ENCODE peak calls at places on chromosomes 3 and 15, in six cellular contexts. S, I, W, H, P and K are unnamed samples.
A peak's percentile ranks its signal among the peaks of the same experiment; 100 is the strongest.

GRCh38 chr3:34419801-34420200 is 621.4 kb downstream of the PDCD6IP start:
- DNase-seq in S (no peak), I (peak; percentile 50), W (no peak), H (peak; percentile 74), P (no peak), K (no peak)

GRCh38 chr3:162492446-162493081 is 996.0 kb downstream of the OTOL1 start:
- DNase-seq in S (no peak), I (no peak), W (no peak), H (no peak), P (peak; percentile 75), K (no peak)

GRCh38 chr15:82554857-82555256 is 14.6 kb upstream of the RPS17 start:
- DNase-seq in S (no peak), I (no peak), W (no peak), H (no peak), P (no peak), K (no peak)

GRCh38 chr3:144129536-144130214 is 158.1 kb downstream of the DIPK2A start:
- DNase-seq in S (peak; percentile 68), I (no peak), W (no peak), H (no peak), P (no peak), K (no peak)

GRCh38 chr15:58528197-58528870 is 96.5 kb downstream of the LIPC start:
- DNase-seq in S (no peak), I (no peak), W (no peak), H (peak; percentile 18), P (peak; percentile 26), K (no peak)

GRCh38 chr3:102529452-102529851 is 94.6 kb downstream of the ZPLD1 start:
- DNase-seq in S (peak; percentile 51), I (peak; percentile 22), W (peak; percentile 9), H (peak; percentile 3), P (peak; percentile 77), K (no peak)

GRCh38 chr3:49869525-49870126 is at the start of gene CAMKV:
- DNase-seq in S (peak; percentile 63), I (peak; percentile 96), W (no peak), H (peak; percentile 44), P (no peak), K (no peak)

GRCh38 chr3:87558482-87558881 is 282.1 kb upstream of the POU1F1 start:
- DNase-seq in S (no peak), I (no peak), W (no peak), H (no peak), P (no peak), K (no peak)

GRCh38 chr3:51789437-51789836 is 10.4 kb upstream of the IQCF6 start:
- DNase-seq in S (no peak), I (no peak), W (no peak), H (no peak), P (no peak), K (no peak)

GRCh38 chr15:87142096-87142495 is 1062.4 kb downstream of the AGBL1 start:
- DNase-seq in S (no peak), I (no peak), W (no peak), H (no peak), P (no peak), K (no peak)

GRCh38 chr15:84023636-84024035 is 211.9 kb upstream of the GOLGA6L4 start:
- DNase-seq in S (peak; percentile 56), I (peak; percentile 56), W (peak; percentile 38), H (peak; percentile 17), P (peak; percentile 73), K (no peak)

GRCh38 chr3:1578105-1578833 is 485.4 kb downstream of the CNTN6 start:
- DNase-seq in S (no peak), I (no peak), W (no peak), H (no peak), P (no peak), K (no peak)

GRCh38 chr15:84766461-84767005 is 18.1 kb downstream of the ZNF592 start:
- DNase-seq in S (no peak), I (no peak), W (no peak), H (no peak), P (peak; percentile 70), K (no peak)

GRCh38 chr15:80694624-80695098 is 449 bp upstream of the ABHD17C start:
- DNase-seq in S (no peak), I (no peak), W (no peak), H (peak; percentile 18), P (peak; percentile 32), K (no peak)

GRCh38 chr15:70647396-70647795 is 116.0 kb downstream of the UACA start:
- DNase-seq in S (no peak), I (no peak), W (no peak), H (no peak), P (no peak), K (no peak)

GRCh38 chr15:92377083-92377789 is 16.4 kb upstream of the ST8SIA2 start:
- DNase-seq in S (peak; percentile 19), I (no peak), W (no peak), H (peak; percentile 3), P (peak; percentile 4), K (no peak)

GRCh38 chr3:50599115-50599715 is 12.4 kb downstream of the CISH start:
- DNase-seq in S (no peak), I (no peak), W (no peak), H (no peak), P (no peak), K (no peak)

GRCh38 chr3:192929146-192929545 is 11.5 kb upstream of the MB21D2 start:
- DNase-seq in S (no peak), I (no peak), W (no peak), H (no peak), P (peak; percentile 59), K (no peak)

GRCh38 chr3:149020196-149020838 is 29.0 kb downstream of the GYG1 start:
- DNase-seq in S (no peak), I (no peak), W (no peak), H (no peak), P (no peak), K (no peak)

GRCh38 chr15:69578252-69578651 is 125.6 kb downstream of the RPLP1 start:
- DNase-seq in S (no peak), I (no peak), W (no peak), H (no peak), P (no peak), K (no peak)
- H3K27me3 ChIP-seq in S (no peaks in the 10 kb centered on the region), I (no peaks in the 10 kb centered on the region), W (no peaks in the 10 kb centered on the region), H (peaks cover 43% of the 10 kb centered on the region), P (no peaks in the 10 kb centered on the region), K (no peaks in the 10 kb centered on the region)

GRCh38 chr3:156274791-156275190 is 154.4 kb downstream of the KCNAB1 start:
- DNase-seq in S (no peak), I (no peak), W (no peak), H (no peak), P (no peak), K (no peak)

GRCh38 chr3:156271995-156272719 is 151.8 kb downstream of the KCNAB1 start:
- DNase-seq in S (no peak), I (no peak), W (no peak), H (no peak), P (no peak), K (no peak)

GRCh38 chr3:156271508-156271907 is 151.1 kb downstream of the KCNAB1 start:
- DNase-seq in S (no peak), I (no peak), W (no peak), H (no peak), P (no peak), K (no peak)

DNA sequence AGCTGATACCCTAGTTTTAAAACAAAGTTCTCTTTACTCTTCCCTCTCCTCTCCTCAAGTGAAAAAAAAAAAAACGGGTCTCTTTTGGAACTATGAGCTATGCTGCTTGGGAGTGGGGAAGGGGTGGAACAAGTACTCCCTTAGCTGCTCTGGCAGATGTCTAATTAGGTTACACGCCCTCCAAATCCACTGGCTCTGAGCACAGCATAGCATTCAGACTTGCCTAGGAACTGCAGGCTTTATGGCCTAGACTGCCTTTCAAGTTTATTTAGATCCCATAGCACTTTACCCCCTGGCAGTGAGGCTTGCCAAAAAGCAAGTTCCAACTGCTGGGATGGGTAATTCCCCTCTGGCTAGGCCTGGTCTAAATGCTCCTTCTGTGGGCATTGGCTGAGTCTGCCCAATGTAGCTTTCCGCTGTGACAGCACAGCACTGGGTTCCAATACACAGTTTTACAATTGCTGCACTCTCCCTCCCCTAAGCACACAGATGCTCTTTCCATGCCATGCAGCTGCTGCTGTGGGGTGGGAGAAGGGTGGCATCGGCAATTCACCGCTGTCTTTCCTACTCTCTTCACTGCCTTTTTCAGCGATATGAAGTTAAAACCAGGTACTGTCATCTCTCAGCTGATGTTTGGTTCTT is 152.8 kb downstream of the KCNAB1 start:
- DNase-seq in S (no peak), I (no peak), W (no peak), H (no peak), P (no peak), K (no peak)
- H3K27me3 ChIP-seq in S (no peaks in the 10 kb centered on the region), I (no peaks in the 10 kb centered on the region), W (no peaks in the 10 kb centered on the region), H (no peaks in the 10 kb centered on the region), P (peaks cover 5% of the 10 kb centered on the region), K (no peaks in the 10 kb centered on the region)

GRCh38 chr15:22918056-22918455 is 62.1 kb downstream of the CYFIP1 start:
- DNase-seq in S (no peak), I (no peak), W (no peak), H (no peak), P (peak; percentile 84), K (no peak)
- H3K27me3 ChIP-seq in S (no peaks in the 10 kb centered on the region), I (no peaks in the 10 kb centered on the region), W (no peaks in the 10 kb centered on the region), H (no peaks in the 10 kb centered on the region), P (no peaks in the 10 kb centered on the region), K (no peaks in the 10 kb centered on the region)

DNA sequence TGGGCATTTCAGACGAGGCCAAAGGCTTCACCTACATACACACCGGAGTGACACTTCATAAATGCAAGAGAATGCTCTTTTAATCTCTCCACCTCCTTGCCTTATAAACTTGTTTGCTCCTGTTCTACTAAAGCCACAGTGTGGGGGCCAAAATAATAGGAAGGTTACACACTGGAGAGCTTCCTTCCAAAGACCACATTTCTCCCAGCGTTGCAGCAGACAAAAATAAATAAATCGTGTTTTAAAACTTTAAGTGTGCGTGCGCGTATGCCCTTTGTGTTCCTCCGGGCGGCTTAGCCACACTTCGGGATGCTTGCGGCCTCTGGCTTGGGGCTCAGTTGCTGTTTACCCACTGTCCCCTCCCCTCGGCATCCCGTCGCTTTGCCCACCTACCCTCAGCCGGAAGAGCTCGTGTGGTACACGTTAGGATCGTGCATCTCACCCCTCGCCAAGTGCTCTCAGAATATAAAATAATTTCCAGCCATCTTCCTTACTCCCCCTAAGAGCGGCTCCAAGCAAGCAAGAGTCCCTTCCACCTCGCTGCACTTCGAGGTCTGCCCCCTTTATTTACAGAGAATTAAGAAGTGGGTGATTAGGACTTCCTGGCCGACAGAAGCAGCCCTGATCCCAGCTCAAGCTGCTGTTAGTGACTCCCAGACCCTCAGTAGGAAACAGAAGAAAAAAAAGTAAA is 3.3 kb downstream of the MEIS2 start:
- DNase-seq in S (peak; percentile 31), I (peak; percentile 51), W (no peak), H (no peak), P (no peak), K (no peak)
- H3K27me3 ChIP-seq in S (no peaks in the 10 kb centered on the region), I (peaks cover 79% of the 10 kb centered on the region), W (peaks cover 82% of the 10 kb centered on the region), H (no peaks in the 10 kb centered on the region), P (no peaks in the 10 kb centered on the region), K (no peaks in the 10 kb centered on the region)

DNA sequence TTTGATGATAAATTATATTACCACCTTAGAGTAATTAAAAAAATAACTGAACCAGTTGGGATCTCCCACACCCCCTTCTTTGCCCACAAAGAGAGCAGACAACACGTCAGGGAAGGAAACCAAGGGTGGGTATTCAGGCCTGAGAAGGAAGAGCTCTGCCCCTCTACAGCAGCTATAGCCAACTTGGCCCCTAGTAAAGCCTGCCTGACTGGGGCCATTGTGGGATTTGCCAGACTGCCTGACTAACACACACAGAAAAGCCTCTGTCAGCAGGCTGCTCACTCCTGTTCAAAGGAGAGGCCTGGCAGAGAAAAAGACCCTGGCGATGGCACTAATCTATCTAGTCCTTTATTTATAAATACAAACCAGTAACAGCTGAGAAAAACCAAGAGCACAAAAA is 41.4 kb downstream of the ATP8B4 start:
- DNase-seq in S (no peak), I (no peak), W (no peak), H (no peak), P (no peak), K (no peak)
- H3K27me3 ChIP-seq in S (no peaks in the 10 kb centered on the region), I (no peaks in the 10 kb centered on the region), W (no peaks in the 10 kb centered on the region), H (peaks cover 2% of the 10 kb centered on the region), P (no peaks in the 10 kb centered on the region), K (no peaks in the 10 kb centered on the region)

GRCh38 chr15:56969265-56969895 is 50.9 kb downstream of the TCF12 start:
- DNase-seq in S (no peak), I (no peak), W (no peak), H (no peak), P (peak; percentile 61), K (no peak)
- H3K27me3 ChIP-seq in S (no peaks in the 10 kb centered on the region), I (no peaks in the 10 kb centered on the region), W (no peaks in the 10 kb centered on the region), H (no peaks in the 10 kb centered on the region), P (no peaks in the 10 kb centered on the region), K (no peaks in the 10 kb centered on the region)